ENCODE peak calls at places on chromosomes 6 and 20, in seven cellular contexts. One of them, this sample, is unnamed.
A peak's percentile ranks its signal among the peaks of the same experiment; 100 is the strongest.

GRCh38 chr20:43837856-43838702 is 76.6 kb upstream of the TOX2 start:
- DNase-seq in fibroblast of lung: no peak
- DNase-seq in NCI-H446: no peak
- DNase-seq in T47D: no peak
- DNase-seq in cardiac fibroblast: no peak
- DNase-seq in RCC 7860: no peak
- DNase-seq in renal cortical epithelial cell: no peak
- DNase-seq in this sample: no peak

GRCh38 chr20:51447097-51447764 is 95.3 kb downstream of the NFATC2 start:
- DNase-seq in fibroblast of lung: peak; percentile 98
- DNase-seq in NCI-H446: peak; percentile 47
- DNase-seq in T47D: no peak
- DNase-seq in cardiac fibroblast: peak; percentile 96
- DNase-seq in RCC 7860: peak; percentile 88
- DNase-seq in renal cortical epithelial cell: peak; percentile 97
- DNase-seq in this sample: peak; percentile 88

GRCh38 chr6:158619922-158620801 is 24.4 kb downstream of the DYNLT1 start:
- DNase-seq in fibroblast of lung: no peak
- DNase-seq in NCI-H446: no peak
- DNase-seq in T47D: no peak
- DNase-seq in cardiac fibroblast: no peak
- DNase-seq in RCC 7860: no peak
- DNase-seq in renal cortical epithelial cell: no peak
- DNase-seq in this sample: no peak

GRCh38 chr6:135852775-135853174 is 1.3 kb downstream of the PDE7B start:
- DNase-seq in fibroblast of lung: no peak
- DNase-seq in NCI-H446: no peak
- DNase-seq in T47D: no peak
- DNase-seq in cardiac fibroblast: no peak
- DNase-seq in RCC 7860: no peak
- DNase-seq in renal cortical epithelial cell: no peak
- DNase-seq in this sample: no peak

GRCh38 chr6:135087803-135088202 is 33.2 kb upstream of the HBS1L start:
- DNase-seq in fibroblast of lung: no peak
- DNase-seq in NCI-H446: no peak
- DNase-seq in T47D: no peak
- DNase-seq in cardiac fibroblast: no peak
- DNase-seq in RCC 7860: no peak
- DNase-seq in renal cortical epithelial cell: peak; percentile 87
- DNase-seq in this sample: no peak

GRCh38 chr20:31566658-31567379 is 38.3 kb upstream of the ID1 start:
- DNase-seq in fibroblast of lung: peak; percentile 25
- DNase-seq in NCI-H446: no peak
- DNase-seq in T47D: no peak
- DNase-seq in cardiac fibroblast: no peak
- DNase-seq in RCC 7860: peak; percentile 45
- DNase-seq in renal cortical epithelial cell: no peak
- DNase-seq in this sample: no peak

GRCh38 chr6:142953373-142954273 is 8.6 kb upstream of the HIVEP2 start:
- DNase-seq in fibroblast of lung: no peak
- DNase-seq in NCI-H446: no peak
- DNase-seq in T47D: no peak
- DNase-seq in cardiac fibroblast: no peak
- DNase-seq in RCC 7860: no peak
- DNase-seq in renal cortical epithelial cell: no peak
- DNase-seq in this sample: no peak

GRCh38 chr6:129491436-129491835 is 218.5 kb downstream of the ARHGAP18 start:
- DNase-seq in fibroblast of lung: peak; percentile 78
- DNase-seq in NCI-H446: no peak
- DNase-seq in T47D: no peak
- DNase-seq in cardiac fibroblast: peak; percentile 22
- DNase-seq in RCC 7860: no peak
- DNase-seq in renal cortical epithelial cell: no peak
- DNase-seq in this sample: no peak

GRCh38 chr20:61650912-61651733 is 399.1 kb downstream of the CDH4 start:
- DNase-seq in fibroblast of lung: no peak
- DNase-seq in NCI-H446: no peak
- DNase-seq in T47D: no peak
- DNase-seq in cardiac fibroblast: no peak
- DNase-seq in RCC 7860: no peak
- DNase-seq in renal cortical epithelial cell: no peak
- DNase-seq in this sample: no peak

GRCh38 chr6:152721956-152722355 is 24.3 kb downstream of the MYCT1 start:
- DNase-seq in fibroblast of lung: no peak
- DNase-seq in NCI-H446: no peak
- DNase-seq in T47D: no peak
- DNase-seq in cardiac fibroblast: no peak
- DNase-seq in RCC 7860: peak; percentile 7
- DNase-seq in renal cortical epithelial cell: no peak
- DNase-seq in this sample: no peak

GRCh38 chr20:45905505-45906079 is 6.4 kb downstream of the PLTP start:
- DNase-seq in fibroblast of lung: peak; percentile 87
- DNase-seq in NCI-H446: no peak
- DNase-seq in T47D: no peak
- DNase-seq in cardiac fibroblast: no peak
- DNase-seq in RCC 7860: peak; percentile 85
- DNase-seq in renal cortical epithelial cell: peak; percentile 78
- DNase-seq in this sample: peak; percentile 65

GRCh38 chr6:158639056-158639455 is 5.5 kb downstream of the DYNLT1 start:
- DNase-seq in fibroblast of lung: no peak
- DNase-seq in NCI-H446: no peak
- DNase-seq in T47D: no peak
- DNase-seq in cardiac fibroblast: no peak
- DNase-seq in RCC 7860: no peak
- DNase-seq in renal cortical epithelial cell: no peak
- DNase-seq in this sample: no peak

GRCh38 chr6:100237881-100238280 is 226.8 kb downstream of the SIM1 start:
- DNase-seq in fibroblast of lung: peak; percentile 40
- DNase-seq in NCI-H446: no peak
- DNase-seq in T47D: no peak
- DNase-seq in cardiac fibroblast: no peak
- DNase-seq in RCC 7860: no peak
- DNase-seq in renal cortical epithelial cell: peak; percentile 64
- DNase-seq in this sample: no peak

GRCh38 chr6:141105481-141105880 is 1027.2 kb upstream of the GJE1 start:
- DNase-seq in fibroblast of lung: peak; percentile 96
- DNase-seq in NCI-H446: peak; percentile 67
- DNase-seq in T47D: no peak
- DNase-seq in cardiac fibroblast: peak; percentile 62
- DNase-seq in RCC 7860: peak; percentile 87
- DNase-seq in renal cortical epithelial cell: peak; percentile 99
- DNase-seq in this sample: no peak

GRCh38 chr6:127951172-127951995 is 50.5 kb upstream of the THEMIS start:
- DNase-seq in fibroblast of lung: no peak
- DNase-seq in NCI-H446: no peak
- DNase-seq in T47D: no peak
- DNase-seq in cardiac fibroblast: no peak
- DNase-seq in RCC 7860: no peak
- DNase-seq in renal cortical epithelial cell: no peak
- DNase-seq in this sample: no peak

GRCh38 chr20:47568019-47568418 is 66.3 kb downstream of the NCOA3 start:
- DNase-seq in fibroblast of lung: peak; percentile 99
- DNase-seq in NCI-H446: peak; percentile 51
- DNase-seq in T47D: peak; percentile 37
- DNase-seq in cardiac fibroblast: peak; percentile 95
- DNase-seq in RCC 7860: peak; percentile 60
- DNase-seq in renal cortical epithelial cell: peak; percentile 74
- DNase-seq in this sample: peak; percentile 69

GRCh38 chr20:2132461-2132901 is 30.9 kb downstream of the STK35 start:
- DNase-seq in fibroblast of lung: peak; percentile 64
- DNase-seq in NCI-H446: no peak
- DNase-seq in T47D: peak; percentile 34
- DNase-seq in cardiac fibroblast: no peak
- DNase-seq in RCC 7860: no peak
- DNase-seq in renal cortical epithelial cell: no peak
- DNase-seq in this sample: no peak

GRCh38 chr6:115932481-115932880 is 128.2 kb downstream of the FRK start:
- DNase-seq in fibroblast of lung: peak; percentile 54
- DNase-seq in NCI-H446: peak; percentile 72
- DNase-seq in T47D: no peak
- DNase-seq in cardiac fibroblast: peak; percentile 10
- DNase-seq in RCC 7860: peak; percentile 86
- DNase-seq in renal cortical epithelial cell: peak; percentile 74
- DNase-seq in this sample: no peak

GRCh38 chr20:46865824-46866223 is 28.8 kb upstream of the EYA2 start:
- DNase-seq in fibroblast of lung: no peak
- DNase-seq in NCI-H446: no peak
- DNase-seq in T47D: no peak
- DNase-seq in cardiac fibroblast: no peak
- DNase-seq in RCC 7860: no peak
- DNase-seq in renal cortical epithelial cell: no peak
- DNase-seq in this sample: no peak

GRCh38 chr20:58626076-58626475 is 25.0 kb upstream of the STX16 start:
- DNase-seq in fibroblast of lung: no peak
- DNase-seq in NCI-H446: no peak
- DNase-seq in T47D: no peak
- DNase-seq in cardiac fibroblast: no peak
- DNase-seq in RCC 7860: no peak
- DNase-seq in renal cortical epithelial cell: no peak
- DNase-seq in this sample: no peak

GRCh38 chr6:22622390-22622789 is 53.0 kb downstream of the HDGFL1 start:
- DNase-seq in fibroblast of lung: no peak
- DNase-seq in NCI-H446: peak; percentile 24
- DNase-seq in T47D: no peak
- DNase-seq in cardiac fibroblast: peak; percentile 4
- DNase-seq in RCC 7860: no peak
- DNase-seq in renal cortical epithelial cell: no peak
- DNase-seq in this sample: no peak

GRCh38 chr6:154386848-154387717 is 30.5 kb upstream of the IPCEF1 start:
- DNase-seq in fibroblast of lung: peak; percentile 95
- DNase-seq in NCI-H446: no peak
- DNase-seq in T47D: no peak
- DNase-seq in cardiac fibroblast: peak; percentile 80
- DNase-seq in RCC 7860: peak; percentile 77
- DNase-seq in renal cortical epithelial cell: peak; percentile 94
- DNase-seq in this sample: peak; percentile 44

GRCh38 chr6:70563540-70563939 is 3.2 kb upstream of the SDHAF4 start:
- DNase-seq in fibroblast of lung: no peak
- DNase-seq in NCI-H446: no peak
- DNase-seq in T47D: no peak
- DNase-seq in cardiac fibroblast: peak; percentile 55
- DNase-seq in RCC 7860: no peak
- DNase-seq in renal cortical epithelial cell: no peak
- DNase-seq in this sample: no peak

This sample was measured in AG08396.